ENCODE peak calls at places on chromosomes 6 and 20, in nine cellular contexts. J is heart right ventricle; G is PC-3; C is endothelial cell of umbilical vein; X is heart left ventricle; P is CD8-positive, alpha-beta T cell; E is K562; T is fibroblast of lung; I is hepatocyte. O is an unnamed sample.

GRCh38 chr6:71396410-71396801 is 107.8 kb downstream of the OGFRL1 start:
- DNase-seq in J (no peak), X (no peak), G (no peak), E (no peak), I (no peak), T (no peak), P (no peak), C (no peak), O (no peak)

GRCh38 chr6:37783831-37784584 is 35.5 kb upstream of the ZFAND3 start:
- DNase-seq in J (peak; percentile 24), C (peak; percentile 38), E (no peak), P (no peak), G (no peak), I (peak; percentile 41), T (peak; percentile 29), X (no peak), O (peak; percentile 28)

GRCh38 chr6:91428953-91429560 is 842.2 kb upstream of the MAP3K7 start:
- DNase-seq in J (no peak), C (no peak), T (no peak), I (no peak), X (no peak), P (no peak), E (no peak), G (no peak), O (no peak)

GRCh38 chr6:133083248-133083967 is 157.7 kb upstream of the EYA4 start:
- DNase-seq in X (no peak), I (no peak), T (no peak), J (no peak), G (no peak), P (no peak), E (no peak), C (no peak), O (no peak)

GRCh38 chr6:33727932-33728331 is 16.4 kb upstream of the UQCC2 start:
- DNase-seq in X (peak; percentile 84), I (no peak), C (no peak), G (no peak), P (no peak), T (no peak), J (peak; percentile 76), E (no peak), O (no peak)

GRCh38 chr6:47042238-47042843 is at the start of gene ADGRF1:
- DNase-seq in P (no peak), T (peak; percentile 24), J (no peak), I (peak; percentile 33), G (peak; percentile 91), X (no peak), C (no peak), E (no peak), O (no peak)

GRCh38 chr6:167588920-167589614 is 237.6 kb upstream of the AFDN start:
- DNase-seq in T (no peak), P (no peak), G (no peak), J (no peak), X (no peak), I (no peak), E (no peak), C (no peak), O (no peak)

GRCh38 chr20:9945406-9945805 is 89.4 kb upstream of the ANKEF1 start:
- DNase-seq in E (no peak), T (peak; percentile 78), C (no peak), P (no peak), G (peak; percentile 86), J (no peak), I (no peak), X (no peak), O (no peak)

GRCh38 chr6:163694988-163695942 is 280.7 kb downstream of the QKI start:
- DNase-seq in T (no peak), I (peak; percentile 17), X (no peak), J (no peak), E (no peak), C (no peak), G (no peak), P (no peak), O (no peak)

GRCh38 chr6:13916230-13916944 is 8.4 kb upstream of the RNF182 start:
- DNase-seq in E (no peak), P (no peak), X (no peak), T (peak; percentile 67), I (peak; percentile 30), G (peak; percentile 65), J (no peak), C (no peak), O (no peak)

GRCh38 chr6:87909849-87910248 is 137.8 kb upstream of the SPACA1 start:
- DNase-seq in P (no peak), X (no peak), G (peak; percentile 14), T (peak; percentile 97), J (no peak), I (no peak), C (peak; percentile 86), E (no peak), O (no peak)

GRCh38 chr20:35866446-35867202 is 87.7 kb downstream of the SCAND1 start:
- DNase-seq in P (no peak), G (no peak), C (no peak), E (no peak), I (no peak), X (no peak), T (peak; percentile 88), J (no peak), O (no peak)

GRCh38 chr20:56689852-56690485 is 60.9 kb downstream of the TFAP2C start:
- DNase-seq in X (no peak), P (no peak), T (peak; percentile 65), J (no peak), I (no peak), C (no peak), E (no peak), G (peak; percentile 63), O (no peak)

GRCh38 chr6:14731638-14732037 is 514.2 kb upstream of the JARID2 start:
- DNase-seq in E (no peak), X (no peak), J (no peak), P (no peak), C (no peak), T (no peak), G (no peak), I (no peak), O (no peak)

GRCh38 chr6:56958481-56958880 is 3.6 kb downstream of the BEND6 start:
- DNase-seq in X (no peak), C (no peak), J (no peak), G (no peak), T (peak; percentile 70), P (no peak), E (no peak), I (no peak), O (no peak)

GRCh38 chr6:56956481-56956880 is 1.6 kb downstream of the BEND6 start:
- DNase-seq in P (no peak), I (no peak), E (no peak), J (no peak), G (no peak), C (no peak), T (no peak), X (no peak), O (no peak)

GRCh38 chr6:56959094-56959493 is 4.2 kb downstream of the BEND6 start:
- DNase-seq in C (no peak), T (peak; percentile 85), G (peak; percentile 51), P (no peak), E (no peak), J (no peak), I (no peak), X (no peak), O (no peak)

GRCh38 chr6:56959938-56960337 is 5.0 kb downstream of the BEND6 start:
- DNase-seq in P (no peak), X (no peak), E (no peak), C (peak; percentile 33), I (no peak), T (peak; percentile 81), G (peak; percentile 91), J (no peak), O (no peak)

GRCh38 chr6:56957856-56958255 is 2.9 kb downstream of the BEND6 start:
- DNase-seq in X (no peak), E (no peak), C (no peak), J (no peak), T (no peak), I (no peak), G (no peak), P (no peak), O (no peak)
- H3K27me3 ChIP-seq in X (no peaks in the 10 kb centered on the region), E (no peaks in the 10 kb centered on the region), C (no peaks in the 10 kb centered on the region), J (peaks cover 43% of the 10 kb centered on the region), T (no peaks in the 10 kb centered on the region), I (peaks cover 21% of the 10 kb centered on the region), G (no peaks in the 10 kb centered on the region), P (peaks cover 7% of the 10 kb centered on the region), O (no peaks in the 10 kb centered on the region)

GRCh38 chr20:51541189-51542032 is 1.1 kb downstream of the NFATC2 start:
- DNase-seq in G (no peak), I (peak; percentile 83), P (peak; percentile 66), J (peak; percentile 67), X (peak; percentile 85), C (peak; percentile 85), E (peak; percentile 86), T (peak; percentile 63), O (peak; percentile 12)

GRCh38 chr20:51540585-51540984 is 1.9 kb downstream of the NFATC2 start:
- DNase-seq in J (no peak), C (no peak), G (no peak), I (no peak), P (no peak), E (no peak), X (no peak), T (no peak), O (no peak)

GRCh38 chr20:51542894-51543788 is 622 bp upstream of the NFATC2 start:
- DNase-seq in G (no peak), P (no peak), C (no peak), I (no peak), X (no peak), J (no peak), T (no peak), E (no peak), O (no peak)

GRCh38 chr20:51545515-51545914 is 3.0 kb upstream of the NFATC2 start:
- DNase-seq in G (no peak), T (no peak), I (no peak), X (no peak), P (no peak), C (no peak), E (no peak), J (no peak), O (no peak)

GRCh38 chr20:51542033-51542893 is at the start of gene NFATC2:
- DNase-seq in E (peak; percentile 96), J (peak; percentile 64), T (no peak), G (peak; percentile 69), C (peak; percentile 45), P (peak; percentile 44), X (peak; percentile 54), I (peak; percentile 78), O (no peak)
- TF ChIP-seq CTCF in E (peak; percentile 67), J (peak; percentile 50), T (no peak), G (peak; percentile 70), C (peak; percentile 24), P (peak; percentile 65), X (peak; percentile 44), I (peak; percentile 26), O (peak; percentile 18)

GRCh38 chr20:6053064-6053775 is 640 bp downstream of the LRRN4 start:
- DNase-seq in E (no peak), X (no peak), I (no peak), G (no peak), J (no peak), T (no peak), C (no peak), P (no peak), O (no peak)
- H3K27me3 ChIP-seq in E (no peaks in the 10 kb centered on the region), X (peaks cover 7% of the 10 kb centered on the region), I (peaks cover 19% of the 10 kb centered on the region), G (no peaks in the 10 kb centered on the region), J (peaks cover 43% of the 10 kb centered on the region), T (peaks cover 7% of the 10 kb centered on the region), C (peaks cover 33% of the 10 kb centered on the region), P (no peaks in the 10 kb centered on the region), O (peaks cover 13% of the 10 kb centered on the region)

DNA sequence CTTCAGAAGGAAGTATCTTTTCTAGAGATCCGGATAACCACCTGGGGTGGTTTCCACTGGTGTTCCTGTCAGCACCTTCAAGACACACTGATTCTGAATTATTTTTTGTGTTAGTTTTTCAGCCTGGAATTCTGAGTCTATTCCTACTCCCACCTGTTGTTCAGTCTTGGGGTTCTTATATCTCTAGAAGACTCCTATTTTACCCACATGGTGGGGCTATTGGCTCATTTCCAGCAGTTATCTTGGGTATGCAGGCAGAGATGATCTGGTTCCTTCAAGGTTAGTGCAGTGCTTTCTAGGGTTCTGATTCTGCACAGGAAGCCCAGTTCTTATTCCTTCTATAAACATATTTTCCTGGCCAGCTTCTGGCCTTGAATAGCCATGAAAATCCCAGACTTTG is 175.6 kb upstream of the PDE7B start:
- DNase-seq in G (peak; percentile 38), I (peak; percentile 80), P (no peak), C (peak; percentile 63), J (no peak), E (peak; percentile 54), X (no peak), T (peak; percentile 13), O (no peak)
- TF ChIP-seq CTCF in G (peak; percentile 26), I (peak; percentile 54), P (peak; percentile 72), C (no peak), J (peak; percentile 37), E (peak; percentile 56), X (peak; percentile 14), T (peak; percentile 9), O (no peak)

O was measured in dorsolateral prefrontal cortex.